ENCODE peak calls at places on chromosomes 7 and 10, in seven cellular contexts. X, M, U, G, P, D and A are unnamed samples.

GRCh38 chr7:134460000-134460399 is 1.1 kb upstream of the AKR1B1 start:
- DNase-seq in X (no peak), D (no peak), G (no peak), U (no peak), P (peak), M (peak), A (peak)

GRCh38 chr10:48551796-48552591 is 52.9 kb downstream of the ARHGAP22 start:
- DNase-seq in D (peak), P (peak), X (peak), G (peak), U (no peak), M (peak), A (peak)

GRCh38 chr7:2022021-2022409 is 210.7 kb downstream of the MAD1L1 start:
- DNase-seq in U (no peak), M (no peak), G (no peak), D (no peak), P (no peak), X (no peak), A (no peak)

GRCh38 chr10:1074063-1074747 is 18.0 kb downstream of the WDR37 start:
- DNase-seq in G (no peak), X (no peak), U (no peak), P (no peak), M (no peak), D (no peak), A (no peak)

GRCh38 chr10:133207627-133208026 is 22.4 kb upstream of the UTF1 start:
- DNase-seq in P (no peak), G (no peak), M (no peak), D (no peak), X (no peak), U (no peak), A (no peak)

GRCh38 chr7:83976302-83976701 is 218.3 kb downstream of the SEMA3A start:
- DNase-seq in P (peak), U (no peak), D (peak), G (no peak), X (no peak), M (peak), A (peak)

GRCh38 chr7:155195939-155196523 is 101.6 kb upstream of the INSIG1 start:
- DNase-seq in G (no peak), U (no peak), P (no peak), M (no peak), D (no peak), X (no peak), A (no peak)

GRCh38 chr7:125934965-125935364 is 1005.3 kb upstream of the POT1 start:
- DNase-seq in P (peak), G (no peak), X (no peak), U (no peak), D (no peak), M (peak), A (no peak)

GRCh38 chr10:35300063-35300699 is 36.1 kb upstream of the CCNY start:
- DNase-seq in M (peak), P (peak), G (peak), D (peak), X (no peak), U (no peak), A (peak)

GRCh38 chr7:19798986-19799385 is 25.6 kb upstream of the TMEM196 start:
- DNase-seq in D (no peak), G (no peak), M (no peak), P (no peak), X (no peak), U (no peak), A (no peak)

GRCh38 chr7:94375167-94375566 is 19.5 kb upstream of the COL1A2 start:
- DNase-seq in U (no peak), X (no peak), P (peak), D (no peak), G (no peak), M (peak), A (peak)

GRCh38 chr7:116177009-116177408 is 33.3 kb upstream of the TES start:
- DNase-seq in G (no peak), P (peak), X (no peak), U (no peak), M (peak), D (no peak), A (peak)

GRCh38 chr10:3807928-3808496 is 23.0 kb upstream of the KLF6 start:
- DNase-seq in M (no peak), X (no peak), G (no peak), P (no peak), U (no peak), D (no peak), A (no peak)

GRCh38 chr10:96440257-96441125 is 73.2 kb downstream of the TLL2 start:
- DNase-seq in M (peak), X (no peak), U (no peak), D (no peak), G (no peak), P (no peak), A (no peak)

GRCh38 chr10:88466786-88467185 is 116.3 kb downstream of the RNLS start:
- DNase-seq in G (no peak), M (no peak), U (no peak), D (no peak), P (no peak), X (no peak), A (no peak)

GRCh38 chr10:23643396-23643795 is 204.5 kb downstream of the OTUD1 start:
- DNase-seq in G (no peak), M (peak), X (no peak), D (no peak), U (no peak), P (no peak), A (peak)

GRCh38 chr10:5746197-5746596 is 61.6 kb downstream of the TASOR2 start:
- DNase-seq in P (no peak), U (no peak), M (no peak), G (no peak), D (no peak), X (no peak), A (no peak)

GRCh38 chr10:110959379-110960332 is 40.3 kb downstream of the SHOC2 start:
- DNase-seq in M (no peak), G (no peak), P (no peak), X (no peak), D (no peak), U (no peak), A (peak)

GRCh38 chr7:85829817-85830432 is 643.1 kb upstream of the SEMA3D start:
- DNase-seq in P (peak), X (no peak), U (no peak), D (no peak), M (peak), G (no peak), A (peak)

GRCh38 chr10:12774219-12774894 is 227.2 kb downstream of the CCDC3 start:
- DNase-seq in M (no peak), U (no peak), D (no peak), X (no peak), G (no peak), P (no peak), A (no peak)

GRCh38 chr7:906776-907157 is 30.4 kb downstream of the GET4 start:
- DNase-seq in X (no peak), D (no peak), M (no peak), G (no peak), P (no peak), U (no peak), A (no peak)

GRCh38 chr7:69827140-69827919 is 229.1 kb downstream of the AUTS2 start:
- DNase-seq in G (no peak), P (no peak), X (no peak), U (no peak), D (no peak), M (no peak), A (no peak)

GRCh38 chr7:116290740-116291139 is 80.4 kb downstream of the TES start:
- DNase-seq in G (no peak), D (no peak), U (no peak), X (no peak), M (no peak), P (peak), A (no peak)